ENCODE peak calls at places on chromosomes 12 and 14, in six cellular contexts. K is esophagus muscularis mucosa, H is brain microvascular endothelial cell, B is ascending aorta, W is BJ, O is astrocyte of the spinal cord. R is an unnamed sample.

GRCh38 chr12:53993397-53994267 is 6.3 kb upstream of the HOXC9 start:
- DNase-seq in K (no peak), H (no peak), B (no peak), W (no peak), O (no peak), R (no peak)

GRCh38 chr14:71555654-71556559 is 376.3 kb upstream of the RGS6 start:
- DNase-seq in K (no peak), H (no peak), B (no peak), W (no peak), O (no peak), R (no peak)

GRCh38 chr14:101121399-101122113 is 218.0 kb upstream of the RTL1 start:
- DNase-seq in K (peak), H (no peak), B (peak), W (no peak), O (no peak), R (peak)

GRCh38 chr12:10205251-10205807 is 7.3 kb upstream of the GABARAPL1 start:
- DNase-seq in K (no peak), H (no peak), B (no peak), W (no peak), O (no peak), R (no peak)

GRCh38 chr12:92574046-92574783 is 128.6 kb upstream of the PLEKHG7 start:
- DNase-seq in K (no peak), H (peak), B (no peak), W (no peak), O (peak), R (no peak)

GRCh38 chr14:88553886-88554457 is 835 bp downstream of the PTPN21 start:
- DNase-seq in K (no peak), H (no peak), B (no peak), W (no peak), O (peak), R (no peak)

GRCh38 chr12:111438501-111438900 is 32.8 kb downstream of the SH2B3 start:
- DNase-seq in K (no peak), H (peak), B (no peak), W (no peak), O (peak), R (no peak)

GRCh38 chr14:104680056-104680805 is 9.2 kb upstream of the INF2 start:
- DNase-seq in K (no peak), H (peak), B (peak), W (no peak), O (peak), R (no peak)

GRCh38 chr14:53979747-53980642 is 23.4 kb upstream of the BMP4 start:
- DNase-seq in K (no peak), H (peak), B (no peak), W (peak), O (peak), R (no peak)

GRCh38 chr12:95412826-95413311 is 61.1 kb upstream of the METAP2 start:
- DNase-seq in K (no peak), H (peak), B (no peak), W (peak), O (peak), R (no peak)

GRCh38 chr14:46550836-46551235 is 100.7 kb downstream of the RPL10L start:
- DNase-seq in K (no peak), H (no peak), B (no peak), W (no peak), O (no peak), R (no peak)

GRCh38 chr14:21090194-21090939 is 8.1 kb downstream of the ZNF219 start:
- DNase-seq in K (no peak), H (no peak), B (no peak), W (no peak), O (no peak), R (no peak)

GRCh38 chr12:68793975-68794652 is 13.9 kb upstream of the MDM2 start:
- DNase-seq in K (no peak), H (no peak), B (no peak), W (no peak), O (no peak), R (no peak)

GRCh38 chr12:62910549-62911169 is 24.3 kb downstream of the PPM1H start:
- DNase-seq in K (peak), H (no peak), B (no peak), W (no peak), O (no peak), R (no peak)

GRCh38 chr12:121786441-121786825 is 7.1 kb downstream of the RHOF start:
- DNase-seq in K (no peak), H (peak), B (no peak), W (no peak), O (peak), R (no peak)

GRCh38 chr12:108838194-108839010 is 19.0 kb downstream of the SSH1 start:
- DNase-seq in K (peak), H (peak), B (peak), W (peak), O (peak), R (no peak)

GRCh38 chr14:55336691-55337090 is 65.5 kb downstream of the FBXO34 start:
- DNase-seq in K (no peak), H (no peak), B (no peak), W (no peak), O (no peak), R (no peak)

GRCh38 chr12:101235686-101236085 is 25.6 kb upstream of the SLC5A8 start:
- DNase-seq in K (no peak), H (no peak), B (no peak), W (no peak), O (no peak), R (no peak)

GRCh38 chr14:67532998-67533753 is at the start of gene PLEKHH1:
- DNase-seq in K (no peak), H (peak), B (peak), W (no peak), O (peak), R (no peak)

GRCh38 chr12:78457951-78458350 is 406.6 kb upstream of the SYT1 start:
- DNase-seq in K (no peak), H (no peak), B (no peak), W (no peak), O (peak), R (no peak)

GRCh38 chr14:51092965-51093364 is 1.9 kb downstream of the TRIM9 start:
- DNase-seq in K (no peak), H (no peak), B (no peak), W (no peak), O (no peak), R (no peak)
- H3K4me3 ChIP-seq in K (no peak), H (no peak), B (no peak), W (no peak), O (no peak), R (peak)

DNA sequence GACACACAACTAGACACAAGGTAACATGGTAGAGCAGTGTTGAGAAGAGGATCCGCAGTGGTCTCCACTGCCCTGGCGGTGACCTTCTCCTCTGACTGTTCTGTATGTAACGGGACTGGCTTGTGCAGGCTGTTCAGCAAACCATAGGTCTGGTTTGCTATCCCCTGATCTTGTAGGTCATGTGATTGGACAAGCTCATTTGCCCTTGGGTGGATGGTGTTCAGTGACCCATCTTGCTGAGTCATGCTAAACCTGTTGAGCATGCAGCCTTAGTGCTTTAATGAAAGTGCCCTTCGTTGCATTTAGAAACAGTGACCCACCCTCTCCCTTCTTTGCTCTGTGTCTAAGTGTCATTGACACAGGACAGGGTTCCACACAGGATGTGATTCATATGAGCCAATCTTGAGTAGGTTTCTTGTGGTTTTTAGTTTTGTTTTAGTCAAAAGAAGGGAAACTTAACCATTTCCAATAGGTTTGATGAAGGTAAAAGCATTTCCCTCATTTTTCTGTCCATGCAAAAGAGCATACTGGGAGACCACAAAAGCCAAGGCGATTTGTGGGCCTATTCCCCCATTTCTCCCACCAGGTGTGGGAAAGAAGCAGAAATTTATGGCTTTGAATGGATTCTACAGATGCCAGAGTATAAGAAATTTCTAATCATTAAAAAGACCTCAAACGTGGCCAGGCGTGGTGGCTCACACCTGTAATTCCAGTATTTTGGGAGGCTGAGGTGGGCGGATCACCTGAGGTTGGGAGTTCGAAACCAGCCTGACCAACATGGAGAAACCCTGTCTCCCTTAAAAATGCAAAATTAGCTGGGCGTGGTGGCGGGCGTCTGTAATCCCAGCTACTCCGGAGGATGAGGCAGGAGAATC is 32.6 kb upstream of the HIF1A start:
- DNase-seq in K (peak), H (peak), B (no peak), W (no peak), O (peak), R (no peak)
- H3K4me3 ChIP-seq in K (no peak), H (no peak), B (no peak), W (no peak), O (no peak), R (no peak)

DNA sequence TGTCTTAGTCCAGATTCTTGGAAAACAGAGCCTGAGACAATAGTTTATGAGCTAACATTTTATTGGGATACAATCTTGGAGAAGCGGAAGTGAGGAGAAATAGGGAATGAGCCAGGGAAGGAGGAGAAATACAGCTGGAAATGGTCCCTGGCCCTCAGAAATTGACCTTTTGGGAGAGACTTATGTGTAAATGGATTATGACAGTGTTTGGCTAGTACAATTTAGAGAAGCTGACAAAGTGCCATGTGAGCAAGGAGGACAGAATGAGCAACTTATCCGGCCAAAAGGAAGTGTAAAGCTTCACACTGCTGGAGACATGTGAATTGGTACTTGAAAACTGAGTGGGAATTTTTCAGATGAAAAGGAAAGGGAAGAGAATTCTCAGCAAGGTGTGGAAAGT is 2.9 kb downstream of the GLIPR1 start:
- DNase-seq in K (no peak), H (no peak), B (no peak), W (no peak), O (no peak), R (no peak)
- H3K4me3 ChIP-seq in K (no peak), H (peak), B (peak), W (no peak), O (peak), R (no peak)

GRCh38 chr12:22473212-22473611 is 71.1 kb downstream of the C2CD5 start:
- DNase-seq in K (no peak), H (no peak), B (no peak), W (no peak), O (no peak), R (no peak)
- H3K4me3 ChIP-seq in K (no peak), H (no peak), B (no peak), W (no peak), O (no peak), R (no peak)

DNA sequence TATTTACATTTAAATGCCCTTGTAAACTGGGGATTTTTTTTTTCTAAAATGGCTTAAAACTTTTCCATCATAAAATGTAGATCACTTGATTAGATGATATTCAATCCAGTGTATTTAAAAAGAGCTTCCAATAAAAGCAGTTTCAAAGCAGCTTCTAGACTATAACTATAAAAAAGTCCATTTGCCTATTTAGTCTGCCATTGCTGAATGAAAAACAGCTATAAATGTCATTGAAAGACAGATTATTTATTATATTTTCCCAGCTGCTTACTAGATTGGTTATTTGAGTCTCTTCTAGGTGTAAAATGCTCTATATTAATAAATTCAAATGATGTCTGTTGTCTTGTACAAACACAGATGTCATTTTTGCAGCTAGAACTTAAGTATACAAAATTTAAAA is 414.8 kb downstream of the RMST start:
- DNase-seq in K (no peak), H (no peak), B (no peak), W (no peak), O (no peak), R (no peak)
- H3K4me3 ChIP-seq in K (no peak), H (no peak), B (no peak), W (no peak), O (no peak), R (no peak)

DNA sequence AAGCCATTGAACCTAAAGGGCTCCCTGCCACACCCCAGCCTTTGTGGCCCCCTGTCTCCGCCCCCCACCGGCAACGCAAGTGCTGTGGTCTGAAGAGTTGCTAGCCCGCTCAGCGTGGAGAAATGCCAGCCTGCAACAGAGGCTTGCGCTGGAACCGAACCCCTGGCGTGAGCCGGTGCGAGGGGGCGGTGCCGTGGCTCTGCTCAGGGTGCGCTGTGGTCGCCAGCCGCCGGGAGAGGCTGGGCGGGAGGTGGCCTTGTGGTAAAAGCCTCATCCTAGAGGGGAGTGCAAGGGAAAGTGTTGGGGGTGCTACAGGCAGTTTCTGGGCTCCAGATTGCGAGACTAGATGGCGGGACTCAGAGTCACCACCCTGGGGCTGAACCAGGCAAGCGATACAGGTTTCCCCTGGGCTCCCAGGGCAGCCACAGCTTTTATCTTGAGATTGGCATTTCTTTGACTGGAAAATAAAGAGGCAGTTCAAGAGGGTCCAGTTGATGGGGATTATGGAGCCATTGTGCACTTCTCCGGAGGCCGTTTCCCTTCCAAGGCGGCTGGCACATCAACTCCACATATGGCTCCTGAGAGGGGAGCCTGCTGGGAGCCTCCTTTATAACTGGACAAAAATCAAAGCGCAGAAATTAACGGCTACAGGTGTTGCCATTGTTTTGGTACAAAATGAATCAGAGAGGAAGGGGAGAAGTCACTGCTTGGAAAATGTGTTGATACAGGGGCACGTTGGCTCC is 2.3 kb downstream of the PLXNC1 start:
- DNase-seq in K (no peak), H (no peak), B (no peak), W (no peak), O (no peak), R (no peak)
- H3K4me3 ChIP-seq in K (peak), H (peak), B (peak), W (peak), O (no peak), R (peak)

DNA sequence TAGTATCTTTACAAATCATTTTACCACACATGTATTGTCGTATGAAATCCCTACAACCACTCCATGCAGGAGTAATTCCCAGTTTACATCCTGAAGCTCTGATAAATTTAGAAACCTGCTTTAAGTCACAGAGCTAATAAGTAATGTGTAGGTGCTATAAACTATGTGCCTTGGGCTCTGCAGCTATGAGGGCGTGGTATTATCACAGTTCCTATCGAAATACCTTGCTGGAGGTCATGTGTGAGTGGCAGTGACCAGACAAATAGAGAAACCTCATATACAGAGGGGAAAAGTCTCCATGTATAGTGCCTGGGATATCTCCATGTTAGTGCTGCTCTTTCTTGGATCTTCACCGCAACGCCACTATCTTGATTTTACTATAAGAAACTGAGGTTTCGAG is 898 bp upstream of the TBC1D15 start:
- DNase-seq in K (no peak), H (no peak), B (no peak), W (no peak), O (no peak), R (no peak)
- H3K4me3 ChIP-seq in K (peak), H (no peak), B (peak), W (no peak), O (no peak), R (peak)

GRCh38 chr12:20368653-20369163 is 371 bp downstream of the PDE3A start:
- DNase-seq in K (no peak), H (peak), B (peak), W (no peak), O (peak), R (no peak)

GRCh38 chr12:20372326-20373097 is 4.2 kb downstream of the PDE3A start:
- DNase-seq in K (no peak), H (peak), B (no peak), W (no peak), O (no peak), R (no peak)

GRCh38 chr12:20369164-20370000 is 1.0 kb downstream of the PDE3A start:
- DNase-seq in K (peak), H (peak), B (peak), W (no peak), O (peak), R (no peak)

GRCh38 chr12:20370001-20370381 is 1.7 kb downstream of the PDE3A start:
- DNase-seq in K (no peak), H (peak), B (no peak), W (no peak), O (peak), R (no peak)

DNA sequence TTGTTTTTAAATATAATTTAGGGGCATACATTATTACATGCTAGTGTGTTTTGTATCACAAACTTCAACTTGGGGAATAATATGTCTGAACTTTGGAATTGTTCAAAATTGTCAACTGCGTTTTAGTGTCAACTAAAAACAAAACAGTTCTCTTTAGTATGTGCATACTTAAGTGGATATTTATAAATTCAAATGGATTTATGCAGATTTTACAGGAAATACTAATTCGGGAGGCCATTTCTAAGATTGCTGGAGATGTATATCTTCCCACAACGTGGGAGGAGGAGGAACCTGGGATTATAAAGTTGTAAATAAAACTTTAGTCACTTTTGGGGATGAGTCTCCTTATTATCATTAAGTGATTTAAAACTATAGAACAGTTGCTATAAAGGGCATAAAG is 2.5 kb downstream of the PDE3A start:
- DNase-seq in K (no peak), H (no peak), B (no peak), W (no peak), O (no peak), R (no peak)
- H3K4me3 ChIP-seq in K (peak), H (peak), B (peak), W (no peak), O (peak), R (no peak)

GRCh38 chr14:34692898-34693227 is 21.5 kb downstream of the CFL2 start:
- DNase-seq in K (no peak), H (no peak), B (no peak), W (no peak), O (no peak), R (no peak)
- H3K4me3 ChIP-seq in K (peak), H (no peak), B (peak), W (no peak), O (no peak), R (peak)

R was measured in vagina.